ENCODE peak calls at places on chromosomes 13 and 19, in nine cellular contexts. O is mammary epithelial cell, M is GM12878, X is small intestine, S is neural progenitor cell, D is aorta, P is IMR-90, G is dorsolateral prefrontal cortex, Q is cardiac muscle cell. K is an unnamed sample.

GRCh38 chr19:33394006-33394722 is 20.7 kb downstream of the CEBPG start:
- DNase-seq in M (no peak), G (no peak), S (no peak), P (peak), O (peak), X (no peak), D (peak), Q (no peak), K (no peak)

GRCh38 chr19:14550201-14550754 is 20.9 kb downstream of the TECR start:
- DNase-seq in Q (no peak), X (peak), M (no peak), D (no peak), O (peak), G (no peak), S (no peak), P (no peak), K (no peak)

GRCh38 chr13:41563501-41564001 is 106.2 kb downstream of the RGCC start:
- DNase-seq in S (no peak), P (peak), M (no peak), O (peak), G (no peak), X (peak), D (no peak), Q (no peak), K (no peak)

GRCh38 chr13:111280226-111280625 is 40.2 kb upstream of the TEX29 start:
- DNase-seq in Q (no peak), X (no peak), M (no peak), G (no peak), P (no peak), S (no peak), O (no peak), D (no peak), K (no peak)

GRCh38 chr13:110338441-110339101 is 31.5 kb downstream of the COL4A2 start:
- DNase-seq in M (no peak), Q (peak), X (no peak), O (no peak), G (no peak), D (no peak), P (peak), S (peak), K (no peak)

GRCh38 chr19:18097217-18097992 is at the start of gene MAST3:
- DNase-seq in M (peak), Q (peak), G (peak), D (peak), O (peak), X (peak), P (peak), S (peak), K (peak)

GRCh38 chr19:7360393-7360984 is 11.8 kb downstream of the ARHGEF18 start:
- DNase-seq in X (no peak), O (no peak), G (no peak), P (peak), M (no peak), Q (no peak), D (peak), S (no peak), K (no peak)

GRCh38 chr13:106471957-106472543 is 63.4 kb downstream of the EFNB2 start:
- DNase-seq in O (peak), P (peak), D (peak), Q (peak), G (no peak), X (peak), M (no peak), S (peak), K (no peak)

GRCh38 chr13:75687145-75687763 is 51.1 kb downstream of the LMO7 start:
- DNase-seq in P (peak), X (peak), Q (peak), M (no peak), D (no peak), O (peak), G (no peak), S (peak), K (no peak)

GRCh38 chr19:1308718-1309117 is 23.0 kb downstream of the EFNA2 start:
- DNase-seq in S (no peak), O (no peak), M (no peak), G (no peak), P (no peak), D (no peak), Q (no peak), X (no peak), K (no peak)

GRCh38 chr13:53174550-53174949 is 145.9 kb downstream of the OLFM4 start:
- DNase-seq in X (no peak), G (no peak), D (no peak), Q (no peak), S (no peak), O (no peak), M (no peak), P (no peak), K (no peak)

GRCh38 chr13:60230593-60230992 is 66.9 kb upstream of the DIAPH3 start:
- DNase-seq in P (peak), S (no peak), Q (peak), O (no peak), D (no peak), M (no peak), G (no peak), X (no peak), K (no peak)

GRCh38 chr13:24214528-24214927 is 54.0 kb downstream of the SPATA13 start:
- DNase-seq in S (no peak), P (no peak), O (no peak), G (no peak), X (no peak), M (no peak), D (no peak), Q (no peak), K (no peak)

GRCh38 chr13:99959538-99960230 is 11.9 kb downstream of the ZIC5 start:
- DNase-seq in G (no peak), D (no peak), Q (peak), S (peak), O (peak), M (no peak), X (no peak), P (no peak), K (no peak)

GRCh38 chr19:36115453-36116343 is at the start of gene TBCB:
- DNase-seq in O (no peak), M (no peak), S (peak), Q (peak), X (peak), D (peak), G (no peak), P (peak), K (no peak)

GRCh38 chr19:36113895-36114762 is 546 bp downstream of the POLR2I start:
- DNase-seq in S (peak), M (no peak), X (peak), Q (peak), G (no peak), P (peak), D (no peak), O (peak), K (no peak)

GRCh38 chr19:36114763-36115452 is at the start of gene POLR2I:
- DNase-seq in D (peak), G (peak), P (peak), S (peak), M (peak), X (peak), O (peak), Q (peak), K (peak)

GRCh38 chr19:36113425-36113824 is 1.2 kb downstream of the POLR2I start:
- DNase-seq in D (no peak), P (no peak), O (no peak), M (no peak), S (no peak), Q (no peak), X (no peak), G (no peak), K (no peak)

DNA sequence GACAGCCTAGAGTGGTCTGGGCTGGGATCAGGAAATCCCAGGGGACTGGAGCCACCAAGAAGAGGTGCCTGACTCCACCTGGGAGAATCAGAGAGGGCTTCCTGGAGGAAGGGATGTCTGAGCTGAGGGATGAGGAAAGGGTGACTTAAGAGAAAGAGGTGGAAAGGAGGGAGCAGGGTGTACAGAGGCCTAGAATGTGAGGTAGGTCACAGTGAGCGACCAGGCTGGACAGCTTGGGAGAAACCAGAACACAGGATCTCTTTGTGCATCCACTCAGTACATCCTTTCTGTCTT is 1.0 kb downstream of the TBCB start:
- DNase-seq in S (no peak), D (no peak), G (no peak), X (no peak), M (no peak), O (no peak), P (no peak), Q (no peak), K (no peak)
- H3K27ac ChIP-seq in S (no peak), D (no peak), G (peak), X (peak), M (peak), O (no peak), P (peak), Q (no peak), K (peak)

DNA sequence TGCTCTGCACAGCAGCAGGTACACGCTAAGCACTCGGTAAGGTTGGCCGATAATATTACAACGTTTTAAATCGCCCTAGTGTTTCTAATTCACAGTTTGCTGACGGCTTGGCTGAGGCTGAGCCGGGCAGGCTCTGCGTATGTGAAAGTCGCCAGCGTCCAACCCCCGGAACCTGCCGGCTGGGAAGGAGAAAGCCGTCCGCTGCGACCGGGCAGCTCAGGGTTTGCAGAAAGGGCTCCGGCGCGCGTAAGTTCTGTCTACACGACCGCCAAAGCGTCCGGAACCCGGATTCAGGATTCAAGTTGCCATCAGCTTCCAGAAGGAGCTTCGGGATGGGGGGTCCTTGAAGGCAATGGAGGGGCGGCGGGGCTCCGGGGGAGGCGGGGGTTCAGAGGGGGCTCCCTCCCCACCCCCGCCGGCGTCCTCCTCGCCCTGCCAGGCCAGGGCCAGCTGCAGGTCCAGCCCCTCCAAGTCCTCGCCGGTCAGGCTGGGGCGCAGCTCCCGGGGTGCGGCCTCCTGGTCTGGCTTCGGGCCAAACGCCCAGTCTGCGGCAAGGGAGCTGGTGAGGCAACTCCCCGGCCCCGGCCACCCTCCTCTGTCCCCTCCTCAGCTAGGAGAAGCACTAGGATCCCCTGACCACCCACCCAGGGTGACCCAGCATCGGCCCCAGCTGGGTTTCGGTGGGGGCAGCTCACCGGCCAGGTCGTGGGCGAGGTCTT is 575 bp downstream of the SMIM44 start:
- DNase-seq in O (no peak), M (no peak), Q (no peak), G (no peak), D (no peak), X (peak), P (no peak), S (no peak), K (no peak)
- H3K27ac ChIP-seq in O (no peak), M (no peak), Q (no peak), G (no peak), D (no peak), X (peak), P (no peak), S (no peak), K (no peak)

GRCh38 chr19:35751839-35752745 is 3.7 kb downstream of the LIN37 start:
- DNase-seq in D (no peak), Q (no peak), G (no peak), X (no peak), M (no peak), P (no peak), S (no peak), O (no peak), K (no peak)
- H3K27ac ChIP-seq in D (no peak), Q (no peak), G (no peak), X (no peak), M (no peak), P (no peak), S (no peak), O (no peak), K (no peak)

DNA sequence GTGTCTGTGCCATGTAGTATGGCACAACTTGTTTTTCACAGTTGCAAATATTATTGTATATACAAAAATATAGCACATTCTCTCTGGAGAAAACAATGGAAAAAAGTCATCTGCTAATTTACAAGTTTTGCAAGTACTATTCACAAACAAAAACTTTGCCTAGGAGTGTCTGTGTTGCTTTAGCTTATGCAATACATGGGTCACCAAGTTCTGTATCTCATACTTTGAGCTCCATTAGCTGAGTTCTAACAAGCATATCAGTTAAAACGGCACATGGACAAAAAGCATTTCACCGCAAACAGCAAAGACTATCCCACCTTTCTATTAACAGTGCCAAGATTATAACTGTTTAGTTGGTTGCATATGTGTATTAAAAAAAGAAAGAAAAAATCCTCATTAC is 4.6 kb downstream of the SPRY2 start:
- DNase-seq in G (no peak), S (no peak), O (peak), X (peak), D (no peak), M (no peak), Q (no peak), P (peak), K (no peak)
- H3K27ac ChIP-seq in G (peak), S (no peak), O (peak), X (no peak), D (no peak), M (no peak), Q (peak), P (no peak), K (no peak)

GRCh38 chr13:32682130-32682529 is 95.9 kb downstream of the PDS5B start:
- DNase-seq in P (no peak), D (no peak), G (no peak), X (no peak), O (no peak), M (no peak), S (no peak), Q (no peak), K (no peak)
- H3K27ac ChIP-seq in P (no peak), D (no peak), G (peak), X (no peak), O (no peak), M (no peak), S (no peak), Q (no peak), K (no peak)

DNA sequence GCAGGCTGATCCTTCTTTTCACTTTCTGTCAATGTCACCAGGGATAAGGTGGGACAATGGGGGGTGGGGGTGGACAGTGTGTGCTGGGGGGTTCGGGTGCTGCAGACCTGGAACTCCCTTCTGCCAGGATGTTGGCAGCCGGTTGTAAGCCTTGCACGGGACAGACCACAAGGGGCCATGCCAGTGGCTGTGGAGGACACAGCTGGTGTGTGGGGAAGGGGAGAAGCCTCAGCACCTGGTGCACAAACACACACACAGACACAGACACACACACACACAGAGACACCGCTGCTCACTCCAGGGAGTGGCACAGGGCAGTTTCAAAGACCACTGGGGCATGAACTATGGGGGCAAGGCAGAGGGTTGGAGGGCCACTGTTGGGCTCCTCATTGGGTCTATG is 3.6 kb downstream of the F2RL3 start:
- DNase-seq in Q (no peak), P (no peak), D (no peak), S (no peak), G (no peak), X (no peak), M (no peak), O (no peak), K (no peak)
- H3K27ac ChIP-seq in Q (no peak), P (no peak), D (no peak), S (no peak), G (no peak), X (peak), M (no peak), O (no peak), K (no peak)

DNA sequence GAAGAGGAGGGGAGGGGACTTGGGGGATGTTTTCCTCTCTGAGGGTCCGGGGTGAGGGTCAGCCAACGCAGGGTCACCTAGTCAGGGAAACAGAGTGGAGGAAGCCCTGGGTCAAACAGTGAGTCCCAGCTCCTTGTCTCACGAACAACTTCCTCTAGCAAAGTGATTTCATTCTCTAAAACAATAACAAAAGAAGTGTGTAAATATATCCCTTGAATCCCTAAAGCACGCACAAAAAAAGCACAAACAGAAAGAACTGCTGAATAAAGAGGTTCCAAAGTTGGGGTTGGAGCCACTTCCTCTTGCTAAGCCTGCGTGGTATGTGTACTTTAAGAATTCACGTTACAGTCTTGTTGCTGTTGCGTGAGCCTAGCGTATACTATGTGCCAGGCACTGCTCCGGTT is 1.5 kb upstream of the C5AR2 start:
- DNase-seq in X (no peak), D (no peak), Q (no peak), S (no peak), P (peak), M (no peak), G (no peak), O (no peak), K (no peak)
- H3K27ac ChIP-seq in X (peak), D (no peak), Q (no peak), S (no peak), P (peak), M (no peak), G (peak), O (no peak), K (no peak)

DNA sequence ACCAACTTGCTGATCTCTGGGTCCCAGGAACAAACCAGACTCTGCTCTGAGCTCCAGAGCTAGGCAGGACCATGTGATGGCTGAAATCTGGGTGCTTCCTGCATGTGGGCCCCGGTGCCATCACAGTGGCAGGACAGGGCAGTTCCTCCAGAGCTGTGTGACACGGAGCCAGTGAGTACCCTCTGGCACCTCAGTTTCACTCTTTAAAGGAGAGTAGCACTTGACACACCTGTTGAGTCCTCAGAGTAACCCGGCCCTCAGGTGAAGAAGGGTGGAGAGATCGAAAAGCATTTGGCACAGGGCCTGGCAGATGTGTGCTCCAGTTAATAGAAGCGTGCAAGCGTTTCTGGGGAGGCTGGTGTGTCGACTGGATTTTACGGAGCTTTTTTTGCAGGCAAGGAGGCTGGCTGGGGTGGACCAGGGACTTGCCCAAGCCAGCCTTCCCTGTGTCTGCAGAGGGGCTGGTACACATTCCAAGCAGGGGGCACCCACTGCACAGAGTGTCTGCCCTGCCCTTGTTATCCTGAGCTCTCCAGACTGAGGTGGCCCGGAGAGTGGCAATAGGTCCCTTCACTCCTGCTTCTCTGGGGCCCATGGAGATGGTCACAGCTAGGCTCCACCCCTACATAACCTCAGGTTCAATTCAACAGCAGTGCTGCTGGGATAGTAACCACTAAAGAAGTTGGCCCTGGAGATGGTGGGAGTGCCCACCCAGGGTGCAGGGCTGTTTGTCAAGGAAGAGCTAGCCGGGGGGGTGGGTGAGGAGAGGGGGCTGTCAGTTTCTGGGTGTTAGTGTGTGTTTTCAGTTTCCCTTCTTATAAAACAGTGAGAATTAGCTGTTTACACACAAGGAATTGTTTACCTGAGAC is 8.3 kb downstream of the RPS19 start:
- DNase-seq in S (no peak), D (no peak), X (peak), G (no peak), Q (no peak), O (no peak), P (no peak), M (no peak), K (no peak)
- H3K27ac ChIP-seq in S (peak), D (no peak), X (peak), G (no peak), Q (peak), O (no peak), P (no peak), M (no peak), K (no peak)

GRCh38 chr19:49850487-49851342 is at the start of gene PTOV1:
- DNase-seq in P (peak), O (peak), S (peak), X (peak), Q (peak), D (peak), M (peak), G (peak), K (peak)

GRCh38 chr19:49850221-49850486 is 805 bp upstream of the PTOV1 start:
- DNase-seq in S (no peak), D (no peak), X (no peak), M (no peak), O (no peak), Q (no peak), P (no peak), G (no peak), K (no peak)

GRCh38 chr19:49849433-49850220 is 1.3 kb upstream of the PTOV1 start:
- DNase-seq in O (no peak), Q (no peak), S (no peak), D (no peak), P (no peak), M (no peak), X (no peak), G (no peak), K (no peak)

GRCh38 chr19:49852631-49853126 is 1.7 kb downstream of the PTOV1 start:
- DNase-seq in X (no peak), S (no peak), O (no peak), D (no peak), G (no peak), P (peak), Q (no peak), M (no peak), K (no peak)

DNA sequence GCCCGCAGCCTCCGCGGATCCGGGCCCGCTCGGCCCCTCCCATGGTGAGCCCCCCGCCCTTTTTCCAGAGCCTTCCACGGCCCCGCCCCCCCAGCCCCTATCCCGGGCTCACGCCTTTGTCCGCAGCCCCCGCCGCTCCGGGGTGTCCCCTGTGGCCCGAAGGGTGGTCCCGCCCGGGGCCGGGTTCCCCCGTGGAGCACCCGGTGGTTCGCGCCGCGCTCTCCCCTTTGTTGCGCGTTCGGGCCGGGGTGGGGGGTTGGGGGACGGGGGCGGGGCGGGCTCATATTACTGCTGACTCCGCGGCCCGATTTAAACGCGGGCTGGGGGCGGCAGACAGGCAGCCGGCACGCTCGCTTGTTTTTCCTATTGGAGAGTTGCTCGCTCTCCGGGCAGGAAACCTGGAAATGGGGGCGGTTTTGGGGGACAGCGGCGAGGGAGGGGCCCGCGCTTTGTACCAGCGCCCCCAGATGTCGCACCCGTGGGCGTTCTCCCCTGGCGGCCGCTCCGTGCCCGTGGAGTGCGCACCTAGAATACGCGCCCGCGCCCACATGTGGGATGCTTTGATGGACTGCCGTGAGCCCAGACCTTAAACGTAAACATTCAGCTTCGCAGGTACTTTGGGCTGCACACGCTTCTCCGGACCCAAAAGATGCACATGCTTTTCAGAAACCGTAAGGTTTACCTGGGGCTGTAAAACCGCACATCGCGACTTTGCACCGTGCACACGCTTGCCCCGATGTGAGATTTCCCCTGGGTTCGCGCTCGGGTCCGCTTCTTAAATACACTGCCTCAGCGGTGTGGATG is 699 bp downstream of the PTOV1 start:
- DNase-seq in S (peak), M (no peak), G (no peak), X (peak), O (no peak), D (peak), Q (peak), P (no peak), K (peak)
- H3K27ac ChIP-seq in S (peak), M (peak), G (peak), X (peak), O (no peak), D (peak), Q (peak), P (peak), K (peak)

K was measured in substantia nigra.